ENCODE peak calls at places on chromosomes 2 and 18, in five cellular contexts. Q, X, A, K and Y are unnamed samples.

GRCh38 chr18:46250812-46251173 is 146.6 kb downstream of the HAUS1 start:
- DNase-seq in Q (no peak), X (no peak), A (no peak), K (no peak), Y (no peak)

GRCh38 chr2:19349911-19350677 is 8.3 kb downstream of the OSR1 start:
- DNase-seq in Q (no peak), X (no peak), A (no peak), K (peak), Y (no peak)

GRCh38 chr2:173017657-173018420 is 57.8 kb upstream of the MAP3K20 start:
- DNase-seq in Q (no peak), X (no peak), A (no peak), K (no peak), Y (no peak)

GRCh38 chr18:34493099-34493544 is 217.0 kb upstream of the DTNA start:
- DNase-seq in Q (peak), X (peak), A (peak), K (peak), Y (peak)

GRCh38 chr2:60957224-60957623 is 60.3 kb upstream of the PEX13 start:
- DNase-seq in Q (no peak), X (no peak), A (no peak), K (no peak), Y (no peak)

GRCh38 chr2:122799391-122799790 is 1043.9 kb downstream of the TSN start:
- DNase-seq in Q (no peak), X (no peak), A (no peak), K (no peak), Y (no peak)

GRCh38 chr2:143528021-143528420 is 398.8 kb downstream of the ARHGAP15 start:
- DNase-seq in Q (no peak), X (no peak), A (no peak), K (no peak), Y (no peak)

GRCh38 chr2:16553222-16553621 is 112.4 kb downstream of the CYRIA start:
- DNase-seq in Q (no peak), X (no peak), A (peak), K (peak), Y (peak)

GRCh38 chr2:224046752-224047151 is 7.7 kb upstream of the SERPINE2 start:
- DNase-seq in Q (no peak), X (no peak), A (no peak), K (no peak), Y (no peak)

GRCh38 chr2:120935339-120936313 is 200.0 kb downstream of the GLI2 start:
- DNase-seq in Q (no peak), X (peak), A (peak), K (no peak), Y (no peak)

GRCh38 chr2:234565842-234566619 is 69.2 kb upstream of the ARL4C start:
- DNase-seq in Q (no peak), X (no peak), A (no peak), K (no peak), Y (no peak)

GRCh38 chr2:209334188-209335017 is 89.4 kb upstream of the MAP2 start:
- DNase-seq in Q (peak), X (peak), A (peak), K (peak), Y (peak)

GRCh38 chr18:8685141-8685913 is 20.0 kb upstream of the MTCL1 start:
- DNase-seq in Q (no peak), X (no peak), A (no peak), K (peak), Y (peak)

GRCh38 chr18:24611075-24611474 is 150.6 kb downstream of the HRH4 start:
- DNase-seq in Q (no peak), X (no peak), A (no peak), K (no peak), Y (peak)

GRCh38 chr2:127638361-127639110 is 7.4 kb upstream of the GPR17 start:
- DNase-seq in Q (no peak), X (no peak), A (peak), K (peak), Y (no peak)

GRCh38 chr2:66802877-66803276 is 368.0 kb downstream of the MEIS1 start:
- DNase-seq in Q (no peak), X (no peak), A (no peak), K (no peak), Y (no peak)

GRCh38 chr2:240630771-240631560 is 5.7 kb downstream of the GPR35 start:
- DNase-seq in Q (no peak), X (no peak), A (no peak), K (no peak), Y (no peak)